ENCODE peak calls at places on chromosomes 6 and 20, in ten cellular contexts. G is tibial artery, F is prostate gland, U is ovary, M is neuronal stem cell, A is GM23338, D is IMR-90, N is right lobe of liver, S is heart right ventricle, P is SJSA1. J is an unnamed sample. For H3K4me1, the result is how much of the 10 kb centered on the place peaks cover.

GRCh38 chr6:24718449-24719124 is 367 bp downstream of the C6orf62 start:
- DNase-seq in G (no peak), F (no peak), U (no peak), M (no peak), A (no peak), D (no peak), N (no peak), S (no peak), P (peak), J (no peak)

GRCh38 chr6:170221753-170222400 is 69.0 kb downstream of the DLL1 start:
- DNase-seq in G (peak), F (peak), U (peak), M (no peak), A (no peak), D (no peak), N (no peak), S (peak), P (no peak), J (no peak)

GRCh38 chr6:29964553-29964903 is 22.2 kb downstream of the HLA-A start:
- DNase-seq in G (no peak), F (no peak), U (no peak), M (no peak), A (no peak), D (no peak), N (no peak), S (no peak), P (no peak), J (no peak)

GRCh38 chr6:5214570-5215052 is 46.1 kb downstream of the LYRM4 start:
- DNase-seq in G (no peak), F (peak), U (no peak), M (peak), A (peak), D (peak), N (no peak), S (peak), P (peak), J (peak)

GRCh38 chr6:74075323-74075722 is 379.3 kb downstream of the CD109 start:
- DNase-seq in G (peak), F (no peak), U (no peak), M (no peak), A (no peak), D (peak), N (no peak), S (peak), P (no peak), J (no peak)

GRCh38 chr6:167676000-167676665 is 150.6 kb upstream of the AFDN start:
- DNase-seq in G (no peak), F (no peak), U (peak), M (no peak), A (no peak), D (no peak), N (peak), S (peak), P (no peak), J (no peak)

GRCh38 chr20:10922941-10923340 is 249.1 kb upstream of the JAG1 start:
- DNase-seq in G (no peak), F (no peak), U (no peak), M (no peak), A (no peak), D (peak), N (no peak), S (no peak), P (peak), J (no peak)

GRCh38 chr20:62350098-62350628 is 16.9 kb downstream of the LAMA5 start:
- DNase-seq in G (no peak), F (peak), U (peak), M (no peak), A (no peak), D (no peak), N (peak), S (no peak), P (no peak), J (no peak)

GRCh38 chr6:130018830-130019795 is 732 bp downstream of the L3MBTL3 start:
- DNase-seq in G (peak), F (peak), U (peak), M (peak), A (peak), D (peak), N (peak), S (peak), P (peak), J (no peak)

GRCh38 chr6:159935633-159936032 is 33.2 kb upstream of the IGF2R start:
- DNase-seq in G (no peak), F (no peak), U (no peak), M (no peak), A (no peak), D (peak), N (no peak), S (no peak), P (no peak), J (no peak)

GRCh38 chr6:74638467-74638866 is 567.4 kb downstream of the COL12A1 start:
- DNase-seq in G (no peak), F (no peak), U (no peak), M (no peak), A (no peak), D (no peak), N (no peak), S (no peak), P (no peak), J (no peak)

GRCh38 chr6:139230421-139230840 is 61.4 kb downstream of the TXLNB start:
- DNase-seq in G (no peak), F (peak), U (no peak), M (peak), A (peak), D (peak), N (no peak), S (no peak), P (no peak), J (no peak)

GRCh38 chr6:344816-345340 is 46.7 kb upstream of the IRF4 start:
- DNase-seq in G (no peak), F (no peak), U (no peak), M (no peak), A (no peak), D (peak), N (no peak), S (no peak), P (peak), J (no peak)

GRCh38 chr20:61874421-61875068 is 191.1 kb downstream of the TAF4 start:
- DNase-seq in G (no peak), F (peak), U (no peak), M (peak), A (peak), D (peak), N (no peak), S (no peak), P (no peak), J (no peak)

GRCh38 chr6:81594501-81594900 is 158.0 kb downstream of the TENT5A start:
- DNase-seq in G (no peak), F (no peak), U (no peak), M (no peak), A (no peak), D (no peak), N (no peak), S (no peak), P (no peak), J (no peak)

GRCh38 chr20:8633366-8633765 is 435.5 kb upstream of the PLCB4 start:
- DNase-seq in G (no peak), F (no peak), U (no peak), M (no peak), A (no peak), D (peak), N (no peak), S (no peak), P (no peak), J (no peak)

GRCh38 chr6:170372380-170373325 is 66.1 kb downstream of the FAM120B start:
- DNase-seq in G (no peak), F (no peak), U (no peak), M (no peak), A (peak), D (no peak), N (no peak), S (no peak), P (no peak), J (no peak)

GRCh38 chr6:133235219-133235618 is 5.9 kb upstream of the EYA4 start:
- DNase-seq in G (no peak), F (no peak), U (no peak), M (no peak), A (no peak), D (no peak), N (no peak), S (no peak), P (no peak), J (no peak)

GRCh38 chr6:34240329-34241248 is 3.9 kb downstream of the HMGA1 start:
- DNase-seq in G (no peak), F (no peak), U (peak), M (no peak), A (no peak), D (no peak), N (no peak), S (no peak), P (no peak), J (no peak)

GRCh38 chr20:51750037-51750769 is 18.0 kb downstream of the ATP9A start:
- DNase-seq in G (peak), F (peak), U (peak), M (no peak), A (no peak), D (peak), N (peak), S (peak), P (peak), J (no peak)

GRCh38 chr6:17490724-17491123 is 97.3 kb downstream of the CAP2 start:
- DNase-seq in G (no peak), F (no peak), U (no peak), M (no peak), A (no peak), D (no peak), N (no peak), S (no peak), P (no peak), J (no peak)

GRCh38 chr20:38727602-38728236 is 3.4 kb downstream of the SLC32A1 start:
- DNase-seq in G (no peak), F (no peak), U (no peak), M (no peak), A (no peak), D (no peak), N (no peak), S (no peak), P (no peak), J (no peak)

GRCh38 chr6:80548496-80548895 is 442.0 kb downstream of the BCKDHB start:
- DNase-seq in G (no peak), F (no peak), U (no peak), M (no peak), A (no peak), D (peak), N (no peak), S (no peak), P (no peak), J (no peak)

GRCh38 chr6:31815025-31815838 is at the start of the genes HSPA1A and HSPA1L:
- DNase-seq in G (peak), F (peak), U (peak), M (peak), A (peak), D (peak), N (peak), S (peak), P (peak), J (peak)

GRCh38 chr20:63878855-63879254 is 13.8 kb downstream of the TPD52L2 start:
- DNase-seq in G (no peak), F (no peak), U (no peak), M (no peak), A (no peak), D (no peak), N (no peak), S (no peak), P (no peak), J (no peak)

GRCh38 chr6:6915219-6915618 is 192.5 kb upstream of the RREB1 start:
- DNase-seq in G (no peak), F (no peak), U (no peak), M (no peak), A (peak), D (no peak), N (no peak), S (no peak), P (no peak), J (no peak)

GRCh38 chr6:142911395-142911794 is 33.6 kb downstream of the HIVEP2 start:
- DNase-seq in G (no peak), F (no peak), U (no peak), M (no peak), A (no peak), D (no peak), N (no peak), S (no peak), P (no peak), J (no peak)

GRCh38 chr20:5168582-5169396 is 42.0 kb downstream of the CDS2 start:
- DNase-seq in G (no peak), F (no peak), U (no peak), M (no peak), A (peak), D (peak), N (no peak), S (peak), P (peak), J (no peak)

GRCh38 chr6:37679539-37680476 is 17.9 kb downstream of the MDGA1 start:
- DNase-seq in G (no peak), F (no peak), U (no peak), M (no peak), A (no peak), D (no peak), N (no peak), S (no peak), P (no peak), J (no peak)

GRCh38 chr6:6920114-6920983 is 187.4 kb upstream of the RREB1 start:
- DNase-seq in G (no peak), F (no peak), U (no peak), M (no peak), A (no peak), D (no peak), N (no peak), S (no peak), P (no peak), J (no peak)

GRCh38 chr6:127402890-127403617 is 56.1 kb downstream of the KIAA0408 start:
- DNase-seq in G (no peak), F (no peak), U (no peak), M (no peak), A (no peak), D (no peak), N (no peak), S (no peak), P (no peak), J (no peak)

GRCh38 chr20:47224300-47224791 is 132.2 kb downstream of the ZMYND8 start:
- DNase-seq in G (no peak), F (no peak), U (no peak), M (no peak), A (no peak), D (no peak), N (no peak), S (no peak), P (no peak), J (no peak)

GRCh38 chr6:27293436-27294152 is 18.5 kb downstream of the POM121L2 start:
- DNase-seq in G (no peak), F (no peak), U (no peak), M (no peak), A (peak), D (peak), N (no peak), S (no peak), P (no peak), J (no peak)

DNA sequence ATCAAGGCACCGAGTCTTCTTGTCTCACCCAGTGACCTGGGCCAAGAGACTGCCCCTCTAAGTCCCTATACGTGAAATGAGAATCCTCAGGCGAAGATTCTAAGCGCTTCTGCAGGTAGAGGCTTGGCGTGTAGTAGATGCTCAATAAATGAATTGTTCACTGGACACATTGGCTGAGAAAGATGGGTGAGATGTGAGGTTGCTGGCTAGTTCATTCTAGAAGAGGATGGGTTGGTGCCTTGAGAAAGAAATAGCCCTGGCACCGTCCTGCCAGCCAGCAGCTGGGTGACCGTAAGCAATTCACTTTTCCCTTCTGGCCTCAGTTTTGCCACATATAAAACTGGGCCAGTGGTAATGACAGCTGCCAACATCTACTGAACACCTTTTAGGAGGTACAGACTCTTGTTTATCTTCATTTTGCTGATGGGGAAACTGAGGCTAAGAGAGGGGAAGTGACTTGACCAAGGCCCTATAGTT is 1.4 kb downstream of the SRC start:
- DNase-seq in G (no peak), F (no peak), U (no peak), M (no peak), A (no peak), D (no peak), N (no peak), S (no peak), P (no peak), J (no peak)
- H3K4me1 ChIP-seq in G (half or more), F (under half), U (under half), M (under half), A (under half), D (under half), N (under half), S (under half), P (under half), J (under half)

GRCh38 chr20:57585466-57586213 is 24.7 kb downstream of the PCK1 start:
- DNase-seq in G (no peak), F (no peak), U (no peak), M (no peak), A (no peak), D (no peak), N (no peak), S (no peak), P (no peak), J (no peak)
- H3K4me1 ChIP-seq in G (half or more), F (under half), U (under half), M (under half), A (under half), D (under half), N (half or more), S (under half), P (under half), J (under half)

GRCh38 chr20:50664248-50664647 is 27.1 kb downstream of the RIPOR3 start:
- DNase-seq in G (no peak), F (no peak), U (no peak), M (no peak), A (no peak), D (no peak), N (no peak), S (peak), P (no peak), J (no peak)
- H3K4me1 ChIP-seq in G (under half), F (under half), U (under half), M (under half), A (under half), D (under half), N (half or more), S (under half), P (under half), J (under half)

GRCh38 chr20:44581515-44581914 is 864 bp upstream of the PKIG start:
- DNase-seq in G (no peak), F (no peak), U (no peak), M (no peak), A (no peak), D (no peak), N (no peak), S (no peak), P (peak), J (no peak)

GRCh38 chr20:44583179-44583578 is 800 bp downstream of the PKIG start:
- DNase-seq in G (no peak), F (no peak), U (no peak), M (no peak), A (no peak), D (peak), N (no peak), S (no peak), P (peak), J (no peak)

GRCh38 chr20:44579313-44580090 is 2.9 kb upstream of the PKIG start:
- DNase-seq in G (no peak), F (no peak), U (no peak), M (peak), A (no peak), D (no peak), N (no peak), S (no peak), P (peak), J (no peak)

GRCh38 chr20:44582321-44583025 is at the start of gene PKIG:
- DNase-seq in G (peak), F (no peak), U (no peak), M (peak), A (no peak), D (peak), N (no peak), S (peak), P (peak), J (no peak)

GRCh38 chr20:44580581-44581268 is 1.7 kb upstream of the PKIG start:
- DNase-seq in G (no peak), F (no peak), U (no peak), M (no peak), A (no peak), D (no peak), N (no peak), S (no peak), P (peak), J (no peak)
- H3K4me1 ChIP-seq in G (half or more), F (under half), U (under half), M (under half), A (under half), D (under half), N (under half), S (half or more), P (half or more), J (under half)

DNA sequence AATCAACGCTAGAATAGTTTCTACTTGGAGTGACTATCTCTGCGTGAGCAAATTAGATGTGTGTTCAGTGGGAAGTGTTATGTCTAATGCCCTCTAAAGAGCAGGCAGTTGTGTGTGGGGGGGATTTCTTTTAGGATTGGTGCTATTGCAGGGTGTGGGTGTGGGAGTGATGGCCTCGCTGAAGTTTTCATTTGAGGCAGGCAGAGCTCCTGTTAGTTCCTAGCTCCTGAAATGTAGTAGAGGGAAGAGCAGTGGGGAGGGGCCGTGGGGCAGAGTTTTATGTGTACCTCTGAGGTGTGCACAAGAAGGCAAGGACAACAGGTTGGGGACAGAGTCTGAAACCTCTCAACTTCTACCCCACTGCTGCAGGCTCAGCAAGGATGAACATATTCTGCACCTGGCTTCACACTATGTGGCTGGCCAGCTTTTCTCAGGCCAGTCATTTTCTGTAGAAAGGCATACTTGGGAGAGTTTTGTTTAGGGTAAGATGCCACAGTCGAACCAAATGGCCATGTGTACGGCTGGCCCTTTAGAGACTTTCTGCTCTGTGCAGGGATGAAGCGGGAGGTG is 229.2 kb upstream of the SUPT3H start:
- DNase-seq in G (no peak), F (no peak), U (no peak), M (no peak), A (no peak), D (no peak), N (no peak), S (no peak), P (no peak), J (no peak)
- H3K4me1 ChIP-seq in G (under half), F (under half), U (under half), M (under half), A (under half), D (under half), N (under half), S (under half), P (under half), J (under half)

GRCh38 chr6:100724222-100724621 is 156.9 kb downstream of the ASCC3 start:
- DNase-seq in G (no peak), F (no peak), U (no peak), M (no peak), A (no peak), D (no peak), N (no peak), S (no peak), P (no peak), J (no peak)
- H3K4me1 ChIP-seq in G (under half), F (under half), U (under half), M (under half), A (under half), D (under half), N (under half), S (under half), P (under half), J (under half)

GRCh38 chr20:31710423-31711250 is 12.0 kb downstream of the BCL2L1 start:
- DNase-seq in G (no peak), F (peak), U (no peak), M (no peak), A (no peak), D (no peak), N (no peak), S (no peak), P (no peak), J (no peak)
- H3K4me1 ChIP-seq in G (half or more), F (under half), U (under half), M (under half), A (half or more), D (under half), N (half or more), S (half or more), P (under half), J (under half)

GRCh38 chr6:41197234-41197633 is 3.7 kb downstream of the TREML2 start:
- DNase-seq in G (no peak), F (no peak), U (no peak), M (no peak), A (no peak), D (no peak), N (no peak), S (no peak), P (no peak), J (no peak)
- H3K4me1 ChIP-seq in G (under half), F (under half), U (under half), M (under half), A (under half), D (under half), N (under half), S (under half), P (under half), J (under half)

GRCh38 chr20:3403741-3404140 is 3.7 kb downstream of the DNAAF9 start:
- DNase-seq in G (no peak), F (no peak), U (no peak), M (no peak), A (no peak), D (no peak), N (no peak), S (no peak), P (no peak), J (no peak)
- H3K4me1 ChIP-seq in G (under half), F (under half), U (under half), M (under half), A (under half), D (under half), N (under half), S (under half), P (under half), J (under half)

GRCh38 chr20:53871541-53871940 is 198.9 kb downstream of the BCAS1 start:
- DNase-seq in G (no peak), F (no peak), U (no peak), M (no peak), A (no peak), D (no peak), N (no peak), S (no peak), P (no peak), J (no peak)

GRCh38 chr20:53873249-53873642 is 197.1 kb downstream of the BCAS1 start:
- DNase-seq in G (no peak), F (no peak), U (no peak), M (no peak), A (no peak), D (no peak), N (no peak), S (no peak), P (no peak), J (no peak)

GRCh38 chr20:53870426-53871199 is 199.8 kb downstream of the BCAS1 start:
- DNase-seq in G (no peak), F (no peak), U (no peak), M (no peak), A (no peak), D (no peak), N (no peak), S (no peak), P (no peak), J (no peak)

GRCh38 chr20:53872561-53873248 is 197.7 kb downstream of the BCAS1 start:
- DNase-seq in G (no peak), F (no peak), U (no peak), M (no peak), A (no peak), D (peak), N (no peak), S (no peak), P (peak), J (no peak)

GRCh38 chr20:53872081-53872541 is 198.3 kb downstream of the BCAS1 start:
- DNase-seq in G (no peak), F (no peak), U (no peak), M (no peak), A (no peak), D (no peak), N (no peak), S (no peak), P (peak), J (no peak)
- H3K4me1 ChIP-seq in G (under half), F (under half), U (under half), M (under half), A (half or more), D (under half), N (under half), S (under half), P (under half), J (under half)